ENCODE peak calls at places on chromosomes 3 and 15, in ten cellular contexts. B, Y, U, G, V, P, A, J, I and F are unnamed samples.
A peak's percentile ranks its signal among the peaks of the same experiment; 100 is the strongest.

GRCh38 chr3:156107504-156107903 is 12.9 kb upstream of the KCNAB1 start:
- DNase-seq in A (no peak), B (no peak), U (no peak), P (no peak), Y (no peak), G (no peak), I (no peak), J (no peak), V (no peak), F (no peak)

GRCh38 chr15:73760777-73761329 is 7.7 kb upstream of the INSYN1 start:
- DNase-seq in U (no peak), J (no peak), B (no peak), I (no peak), V (no peak), P (no peak), A (no peak), G (no peak), Y (no peak), F (no peak)

GRCh38 chr3:79960594-79960993 is 192.8 kb upstream of the ROBO1 start:
- DNase-seq in P (no peak), Y (no peak), G (no peak), A (no peak), J (no peak), I (no peak), B (no peak), U (no peak), V (no peak), F (no peak)

GRCh38 chr15:52563499-52564060 is 5.2 kb downstream of the ARPP19 start:
- DNase-seq in A (no peak), Y (no peak), U (no peak), I (no peak), B (no peak), V (no peak), J (no peak), G (no peak), P (no peak), F (no peak)

GRCh38 chr3:30342319-30343060 is 263.9 kb upstream of the TGFBR2 start:
- DNase-seq in Y (no peak), V (no peak), P (no peak), B (no peak), U (no peak), J (no peak), A (no peak), G (no peak), I (no peak), F (no peak)

GRCh38 chr3:17562845-17563244 is 179.6 kb downstream of the TBC1D5 start:
- DNase-seq in Y (no peak), U (no peak), A (no peak), B (no peak), J (no peak), G (no peak), I (no peak), P (no peak), V (no peak), F (no peak)

GRCh38 chr3:4979401-4980228 is at the start of gene BHLHE40:
- DNase-seq in B (no peak), I (peak; percentile 50), Y (no peak), J (peak; percentile 94), G (no peak), A (no peak), V (no peak), P (peak; percentile 46), U (no peak), F (no peak)

GRCh38 chr15:45635763-45636292 is 999 bp downstream of the SQOR start:
- DNase-seq in U (no peak), G (no peak), J (no peak), B (no peak), I (no peak), P (no peak), V (no peak), A (no peak), Y (no peak), F (no peak)

GRCh38 chr15:34588046-34588674 is 4.7 kb upstream of the GOLGA8B start:
- DNase-seq in G (peak; percentile 32), P (no peak), Y (peak; percentile 73), B (peak; percentile 63), J (no peak), V (no peak), U (no peak), I (peak; percentile 43), A (no peak), F (no peak)

GRCh38 chr15:98142584-98142983 is 182.1 kb downstream of the ARRDC4 start:
- DNase-seq in P (no peak), G (no peak), B (no peak), I (no peak), A (no peak), J (no peak), U (no peak), V (no peak), Y (peak; percentile 45), F (no peak)

DNA sequence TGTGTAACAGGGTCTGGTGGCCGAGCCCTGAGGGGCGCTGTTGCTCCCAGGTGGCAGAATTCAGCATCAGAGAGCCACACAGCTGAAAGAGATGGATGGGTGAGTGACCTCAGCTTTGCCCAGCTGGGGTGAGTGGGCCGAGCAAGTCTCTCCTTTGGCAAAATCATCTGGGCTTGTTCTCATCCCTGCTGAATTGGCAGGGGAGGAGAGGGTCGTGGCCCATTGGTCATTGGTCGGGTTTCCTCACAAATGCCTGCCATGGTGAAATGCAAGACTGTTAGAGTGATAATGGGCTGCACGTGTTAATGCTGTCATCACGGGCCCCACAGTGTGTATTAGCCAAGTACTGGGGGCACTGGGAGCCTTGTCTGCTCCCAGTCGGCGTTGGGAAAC is 15.9 kb downstream of the ABHD2 start:
- DNase-seq in A (no peak), V (no peak), U (no peak), G (no peak), I (no peak), Y (no peak), J (no peak), P (peak; percentile 51), B (no peak), F (no peak)
- H3K4me1 ChIP-seq in A (peaks cover 5% of the 10 kb centered on the region), V (peaks cover 50% of the 10 kb centered on the region), U (no peaks in the 10 kb centered on the region), G (no peaks in the 10 kb centered on the region), I (peaks cover 62% of the 10 kb centered on the region), Y (no peaks in the 10 kb centered on the region), J (peaks cover 56% of the 10 kb centered on the region), P (peaks cover 100% of the 10 kb centered on the region), B (peaks cover 35% of the 10 kb centered on the region), F (peaks cover 12% of the 10 kb centered on the region)

DNA sequence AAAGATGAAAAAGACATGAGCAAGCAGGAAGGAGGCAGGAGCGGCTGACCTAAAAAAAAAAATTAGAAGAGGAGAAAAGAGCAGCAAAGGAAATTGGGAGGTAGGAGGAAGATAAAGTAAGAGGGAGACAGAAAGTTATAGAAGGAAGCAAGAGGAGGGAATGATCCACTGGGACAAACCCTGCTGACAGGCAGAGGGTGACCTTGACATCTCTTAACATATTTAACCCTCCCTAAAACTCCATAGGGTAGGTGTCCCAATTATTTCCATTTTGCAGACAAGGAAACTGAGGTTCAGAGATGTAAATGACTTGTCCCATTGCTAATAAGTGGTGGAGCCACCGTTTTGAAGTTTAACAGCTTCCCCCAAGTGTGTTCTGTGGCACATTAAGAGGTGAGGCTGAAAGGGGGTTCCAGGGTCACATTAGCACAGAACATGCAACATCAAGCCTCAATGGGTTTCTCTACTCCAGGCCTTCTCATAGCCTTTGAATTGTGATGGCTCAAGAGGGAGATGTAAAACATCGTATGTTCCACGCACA is 37.4 kb upstream of the PRICKLE2 start:
- DNase-seq in A (no peak), B (no peak), G (no peak), P (no peak), V (no peak), Y (no peak), I (no peak), J (no peak), U (no peak), F (no peak)
- H3K4me1 ChIP-seq in A (no peaks in the 10 kb centered on the region), B (peaks cover 27% of the 10 kb centered on the region), G (no peaks in the 10 kb centered on the region), P (peaks cover 71% of the 10 kb centered on the region), V (peaks cover 29% of the 10 kb centered on the region), Y (peaks cover 2% of the 10 kb centered on the region), I (peaks cover 28% of the 10 kb centered on the region), J (peaks cover 13% of the 10 kb centered on the region), U (peaks cover 5% of the 10 kb centered on the region), F (no peaks in the 10 kb centered on the region)

GRCh38 chr3:16407365-16407764 is 106.1 kb downstream of the RFTN1 start:
- DNase-seq in U (no peak), A (no peak), V (no peak), B (no peak), Y (no peak), I (no peak), P (no peak), G (no peak), J (no peak), F (no peak)

GRCh38 chr3:16412192-16412808 is 101.2 kb downstream of the RFTN1 start:
- DNase-seq in A (no peak), G (no peak), B (no peak), P (no peak), J (no peak), V (no peak), U (no peak), I (no peak), Y (no peak), F (no peak)

GRCh38 chr3:16410659-16411058 is 102.8 kb downstream of the RFTN1 start:
- DNase-seq in P (no peak), Y (no peak), U (no peak), B (no peak), J (no peak), G (no peak), V (no peak), I (no peak), A (no peak), F (no peak)

GRCh38 chr3:16409032-16409431 is 104.5 kb downstream of the RFTN1 start:
- DNase-seq in Y (no peak), P (no peak), I (no peak), J (no peak), A (no peak), U (no peak), G (no peak), V (no peak), B (no peak), F (no peak)

DNA sequence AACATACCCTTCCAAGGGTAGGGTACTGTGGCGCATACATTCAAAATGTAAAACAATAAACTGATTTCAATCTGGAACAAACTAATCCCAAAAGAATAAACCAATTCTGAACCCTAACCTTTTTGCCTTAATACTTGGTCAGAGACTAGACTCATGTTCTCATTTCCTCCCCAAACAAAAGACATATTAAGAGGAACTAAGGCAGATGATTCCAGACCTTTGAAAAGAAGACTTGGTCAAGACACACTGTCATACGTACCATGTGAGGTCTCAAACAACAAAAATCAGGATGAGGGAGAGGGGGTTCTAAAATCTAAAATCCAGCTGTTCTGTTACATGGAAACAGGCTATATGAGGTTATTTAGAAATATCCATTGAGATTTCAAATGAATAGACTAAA is 102.0 kb downstream of the RFTN1 start:
- DNase-seq in A (no peak), P (no peak), U (no peak), V (no peak), B (no peak), I (no peak), J (no peak), G (no peak), Y (no peak), F (no peak)
- H3K4me1 ChIP-seq in A (peaks cover 9% of the 10 kb centered on the region), P (peaks cover 54% of the 10 kb centered on the region), U (no peaks in the 10 kb centered on the region), V (peaks cover 32% of the 10 kb centered on the region), B (peaks cover 2% of the 10 kb centered on the region), I (peaks cover 18% of the 10 kb centered on the region), J (peaks cover 15% of the 10 kb centered on the region), G (no peaks in the 10 kb centered on the region), Y (no peaks in the 10 kb centered on the region), F (no peaks in the 10 kb centered on the region)

DNA sequence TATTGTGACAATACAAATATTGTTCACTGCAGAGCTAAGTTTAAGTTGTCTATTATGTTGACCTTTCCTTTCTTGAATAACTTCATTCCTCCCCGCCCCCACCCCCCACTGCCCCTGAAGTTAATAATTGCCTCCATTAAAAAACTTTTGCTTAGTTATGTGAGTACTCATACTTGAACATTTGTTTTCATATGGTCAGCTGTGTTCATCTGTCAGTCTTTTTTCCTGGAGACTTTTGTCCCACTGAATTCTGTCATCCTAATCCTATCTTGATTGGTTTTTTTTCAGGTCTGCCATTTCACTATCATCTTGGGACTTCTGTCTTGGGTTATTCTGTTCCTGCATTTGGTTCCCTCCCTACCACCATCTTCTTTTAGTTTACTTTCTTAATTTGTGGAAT is 8.5 kb downstream of the SLC25A36 start:
- DNase-seq in V (no peak), J (no peak), Y (no peak), U (no peak), G (no peak), P (no peak), I (no peak), B (no peak), A (no peak), F (no peak)
- H3K4me1 ChIP-seq in V (peaks cover 26% of the 10 kb centered on the region), J (peaks cover 39% of the 10 kb centered on the region), Y (no peaks in the 10 kb centered on the region), U (no peaks in the 10 kb centered on the region), G (peaks cover 10% of the 10 kb centered on the region), P (peaks cover 100% of the 10 kb centered on the region), I (peaks cover 50% of the 10 kb centered on the region), B (peaks cover 6% of the 10 kb centered on the region), A (no peaks in the 10 kb centered on the region), F (peaks cover 2% of the 10 kb centered on the region)